ENCODE peak calls at places on chromosome 5, in seven cellular contexts. U is naive thymus-derived CD4-positive, alpha-beta T cell; Y is lung; A is CD4-positive, alpha-beta T cell; H is GM23248; N is sigmoid colon; X is MM.1S. M is an unnamed sample. For H3K9me3, the result is how much of the 10 kb centered on the place peaks cover.

GRCh38 chr5:178327446-178327845 is 94.8 kb upstream of the PHYKPL start:
- DNase-seq in U (no peak), Y (no peak), A (no peak), H (no peak), N (no peak), X (no peak), M (no peak)

GRCh38 chr5:56480305-56481146 is 247.4 kb upstream of the ANKRD55 start:
- DNase-seq in U (no peak), Y (no peak), A (peak), H (peak), N (peak), X (peak), M (peak)

GRCh38 chr5:138282918-138283742 is 8.7 kb upstream of the GFRA3 start:
- DNase-seq in U (no peak), Y (peak), A (no peak), H (peak), N (peak), X (no peak), M (no peak)

GRCh38 chr5:50888754-50889153 is 222.3 kb downstream of the PARP8 start:
- DNase-seq in U (no peak), Y (no peak), A (no peak), H (peak), N (no peak), X (no peak), M (no peak)

GRCh38 chr5:132003982-132004381 is 7.5 kb downstream of the ACSL6 start:
- DNase-seq in U (no peak), Y (no peak), A (no peak), H (no peak), N (no peak), X (no peak), M (no peak)

GRCh38 chr5:40167283-40167682 is 512.4 kb upstream of the PTGER4 start:
- DNase-seq in U (no peak), Y (no peak), A (no peak), H (no peak), N (no peak), X (no peak), M (no peak)

GRCh38 chr5:95519681-95520080 is 35.1 kb downstream of the SKIC3 start:
- DNase-seq in U (no peak), Y (no peak), A (no peak), H (no peak), N (no peak), X (no peak), M (no peak)

GRCh38 chr5:138725885-138726457 is 27.3 kb upstream of the CTNNA1 start:
- DNase-seq in U (no peak), Y (no peak), A (no peak), H (peak), N (peak), X (no peak), M (no peak)

GRCh38 chr5:137800700-137801411 is 46.7 kb upstream of the HNRNPA0 start:
- DNase-seq in U (no peak), Y (no peak), A (no peak), H (no peak), N (no peak), X (no peak), M (no peak)

GRCh38 chr5:121432-121831 is 29.5 kb downstream of the PLEKHG4B start:
- DNase-seq in U (no peak), Y (no peak), A (no peak), H (no peak), N (no peak), X (peak), M (no peak)
- H3K9me3 ChIP-seq in U (under half), Y (under half), A (under half), H (under half), N (under half), X (under half), M (under half)

DNA sequence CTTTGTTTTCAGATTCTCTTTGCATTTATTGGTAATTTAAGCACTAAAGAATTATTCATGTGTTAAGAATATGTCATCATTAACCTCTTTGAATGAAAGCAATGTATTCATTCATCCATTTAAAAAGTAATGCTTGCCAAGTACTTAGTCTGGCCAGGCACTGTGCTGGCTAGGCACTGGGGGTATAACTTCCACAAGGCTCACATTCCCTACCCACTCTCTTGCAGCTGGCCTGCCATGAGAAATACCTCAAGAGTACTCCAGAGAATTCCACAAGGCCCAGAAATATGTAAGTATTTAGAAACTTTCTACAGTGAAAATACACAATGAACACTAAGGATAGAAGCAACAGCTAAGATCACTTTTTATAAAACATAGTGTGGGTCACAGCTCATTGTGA is 25.4 kb downstream of the ZNF300 start:
- DNase-seq in U (no peak), Y (no peak), A (no peak), H (no peak), N (no peak), X (no peak), M (no peak)
- H3K9me3 ChIP-seq in U (under half), Y (under half), A (under half), H (under half), N (under half), X (under half), M (under half)

DNA sequence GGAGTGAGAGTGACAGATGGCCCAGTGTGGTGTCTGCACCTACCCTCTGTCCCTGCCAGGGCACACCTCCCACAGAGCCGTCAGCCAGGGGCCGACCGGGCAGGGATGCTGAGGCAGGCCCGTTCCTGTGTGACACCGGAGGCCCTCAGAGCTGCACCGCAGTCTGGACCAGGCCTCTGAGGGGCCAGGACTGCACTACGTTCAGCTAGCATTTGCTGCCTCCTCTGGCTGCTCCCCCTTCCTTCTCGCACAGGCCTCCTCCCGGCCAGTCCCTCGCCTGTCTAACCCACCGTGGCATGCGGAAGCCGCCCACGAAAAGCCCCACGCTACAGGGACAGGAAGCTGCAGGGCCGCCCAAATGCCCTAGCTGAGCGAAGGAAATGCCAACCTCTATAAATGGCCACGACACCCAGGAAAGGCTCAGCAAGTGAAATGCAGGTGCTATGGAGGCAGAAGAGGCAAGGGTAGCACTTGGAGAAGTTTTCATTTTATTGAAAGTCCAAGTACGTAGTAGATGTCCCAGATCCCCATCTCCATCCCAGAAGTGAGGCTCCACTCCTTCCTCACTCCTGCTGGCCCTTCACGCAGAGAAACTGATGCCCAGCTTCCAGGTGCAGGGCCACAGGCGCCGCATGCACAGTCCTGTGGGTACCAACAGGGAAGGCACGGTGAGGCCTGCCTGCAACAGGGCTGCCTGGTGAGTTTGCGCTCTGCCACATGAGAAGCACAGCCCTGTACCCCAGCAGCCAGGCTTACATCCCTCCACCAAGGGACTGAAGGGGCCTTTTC is 38.7 kb downstream of the MAPK9 start:
- DNase-seq in U (no peak), Y (no peak), A (no peak), H (no peak), N (no peak), X (no peak), M (no peak)
- H3K9me3 ChIP-seq in U (half or more), Y (half or more), A (half or more), H (under half), N (half or more), X (under half), M (under half)

GRCh38 chr5:128084228-128085167 is 932 bp downstream of the SLC12A2 start:
- DNase-seq in U (peak), Y (peak), A (peak), H (peak), N (peak), X (peak), M (peak)

GRCh38 chr5:128082551-128083032 is 974 bp upstream of the SLC12A2 start:
- DNase-seq in U (no peak), Y (no peak), A (no peak), H (no peak), N (no peak), X (no peak), M (no peak)

GRCh38 chr5:128083811-128084227 is 253 bp downstream of the SLC12A2 start:
- DNase-seq in U (no peak), Y (no peak), A (no peak), H (peak), N (peak), X (no peak), M (no peak)

GRCh38 chr5:128083033-128083810 is at the start of gene SLC12A2:
- DNase-seq in U (peak), Y (peak), A (peak), H (peak), N (peak), X (peak), M (peak)

DNA sequence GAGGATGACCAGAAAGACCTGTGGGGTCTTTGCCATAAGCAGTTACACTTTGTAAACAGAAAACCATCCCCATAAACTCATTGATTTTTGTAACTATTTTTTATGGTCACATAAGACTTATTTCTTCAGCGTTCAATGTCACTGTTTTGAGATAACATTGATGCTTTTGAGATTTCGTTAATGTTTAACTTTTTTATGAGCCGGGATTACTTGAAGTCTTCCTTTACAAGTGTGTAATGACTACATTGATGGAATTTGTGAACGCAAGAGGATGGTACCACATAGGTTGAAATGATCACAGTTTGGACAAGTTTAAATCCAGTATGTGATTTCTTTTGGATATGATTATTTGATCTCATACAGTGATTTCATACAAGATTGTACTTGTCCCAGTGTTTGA is 1.8 kb downstream of the SLC12A2 start:
- DNase-seq in U (no peak), Y (no peak), A (no peak), H (no peak), N (no peak), X (no peak), M (no peak)
- H3K9me3 ChIP-seq in U (under half), Y (under half), A (under half), H (under half), N (under half), X (under half), M (under half)

GRCh38 chr5:4361626-4362281 is 766.1 kb downstream of the IRX1 start:
- DNase-seq in U (no peak), Y (no peak), A (no peak), H (no peak), N (no peak), X (no peak), M (no peak)
- H3K9me3 ChIP-seq in U (under half), Y (under half), A (under half), H (under half), N (under half), X (under half), M (under half)

GRCh38 chr5:180214870-180215737 is 6.1 kb upstream of the RASGEF1C start:
- DNase-seq in U (no peak), Y (no peak), A (no peak), H (no peak), N (no peak), X (no peak), M (no peak)
- H3K9me3 ChIP-seq in U (under half), Y (under half), A (under half), H (under half), N (under half), X (under half), M (under half)

GRCh38 chr5:141409598-141410306 is 1.9 kb downstream of the PCDHGB6 start:
- DNase-seq in U (no peak), Y (no peak), A (no peak), H (no peak), N (peak), X (no peak), M (no peak)
- H3K9me3 ChIP-seq in U (under half), Y (half or more), A (under half), H (under half), N (under half), X (under half), M (under half)

GRCh38 chr5:3780278-3780677 is 184.6 kb downstream of the IRX1 start:
- DNase-seq in U (no peak), Y (no peak), A (no peak), H (no peak), N (no peak), X (no peak), M (no peak)
- H3K9me3 ChIP-seq in U (under half), Y (under half), A (under half), H (under half), N (under half), X (under half), M (under half)

GRCh38 chr5:18252559-18252958 is 618.3 kb downstream of the TAF11L14 start:
- DNase-seq in U (no peak), Y (no peak), A (no peak), H (no peak), N (no peak), X (no peak), M (no peak)
- H3K9me3 ChIP-seq in U (under half), Y (under half), A (under half), H (under half), N (under half), X (under half), M (under half)

M was measured in T-helper 17 cell.